ENCODE peak calls at places on chromosomes 16 and 17, in five cellular contexts. R, I, K, N and X are unnamed samples.

GRCh38 chr17:67198131-67198530 is 46.9 kb downstream of the HELZ start:
- DNase-seq in N (no peak), I (no peak), K (no peak), R (no peak), X (no peak)

GRCh38 chr17:17349724-17350106 is 46.5 kb downstream of the NT5M start:
- DNase-seq in K (no peak), R (no peak), N (no peak), I (no peak), X (no peak)

GRCh38 chr16:48997946-48998345 is 283.7 kb downstream of the CBLN1 start:
- DNase-seq in N (no peak), K (no peak), R (no peak), I (no peak), X (no peak)

GRCh38 chr17:47223460-47223859 is 14.3 kb downstream of the MYL4 start:
- DNase-seq in K (no peak), N (no peak), R (no peak), I (no peak), X (no peak)

GRCh38 chr17:45985447-45985846 is 13.6 kb upstream of the STH start:
- DNase-seq in R (no peak), I (no peak), K (no peak), N (no peak), X (no peak)

GRCh38 chr17:11506635-11507034 is 91.6 kb upstream of the DNAH9 start:
- DNase-seq in N (no peak), R (no peak), I (no peak), K (no peak), X (no peak)

GRCh38 chr17:11948791-11949190 is 48.5 kb downstream of the ZNF18 start:
- DNase-seq in R (peak), K (peak), N (no peak), I (no peak), X (peak)

GRCh38 chr17:79941088-79942010 is 94.3 kb downstream of the TBC1D16 start:
- DNase-seq in I (peak), N (no peak), R (no peak), K (no peak), X (no peak)

GRCh38 chr17:57747221-57748017 is 2.3 kb upstream of the CCDC182 start:
- DNase-seq in N (peak), I (no peak), R (peak), K (peak), X (peak)

GRCh38 chr17:12422632-12423031 is 243.1 kb upstream of the MYOCD start:
- DNase-seq in R (no peak), I (no peak), N (no peak), K (no peak), X (no peak)

GRCh38 chr16:280552-280951 is at the start of gene ARHGDIG:
- DNase-seq in R (no peak), N (no peak), K (no peak), I (no peak), X (no peak)

GRCh38 chr17:1498869-1499268 is 6.4 kb upstream of the MYO1C start:
- DNase-seq in K (no peak), R (peak), N (no peak), I (no peak), X (peak)

GRCh38 chr16:10839271-10839661 is 20.7 kb upstream of the TVP23A start:
- DNase-seq in R (no peak), I (no peak), N (no peak), K (no peak), X (no peak)

GRCh38 chr17:9283909-9284308 is 262.6 kb downstream of the NTN1 start:
- DNase-seq in I (no peak), K (no peak), R (no peak), N (no peak), X (no peak)

GRCh38 chr17:50560185-50560824 is at the start of gene CACNA1G:
- DNase-seq in K (peak), R (peak), I (peak), N (peak), X (peak)

GRCh38 chr16:22184615-22184968 is 21.5 kb upstream of the EEF2K start:
- DNase-seq in I (no peak), K (no peak), N (no peak), R (no peak), X (no peak)

GRCh38 chr16:5905935-5906334 is 808.3 kb upstream of the EEF2KMT start:
- DNase-seq in N (no peak), R (no peak), K (peak), I (no peak), X (no peak)

GRCh38 chr17:45758544-45758943 is 25.6 kb upstream of the CRHR1 start:
- DNase-seq in I (no peak), N (no peak), R (no peak), K (no peak), X (no peak)

GRCh38 chr17:38451840-38452529 is 23.7 kb downstream of the ARHGAP23 start:
- DNase-seq in R (peak), K (no peak), N (no peak), I (no peak), X (peak)

GRCh38 chr17:81285179-81285878 is 9.8 kb downstream of the SLC38A10 start:
- DNase-seq in K (peak), N (peak), I (peak), R (peak), X (peak)

GRCh38 chr16:6297666-6298435 is 1034.8 kb upstream of the RBFOX1 start:
- DNase-seq in R (no peak), N (no peak), I (no peak), K (no peak), X (no peak)

GRCh38 chr17:6041261-6041660 is 28.9 kb upstream of the WSCD1 start:
- DNase-seq in K (no peak), N (no peak), I (no peak), R (no peak), X (no peak)

GRCh38 chr16:379183-379960 is 2.4 kb downstream of the PGAP6 start:
- DNase-seq in I (peak), N (no peak), K (no peak), R (no peak), X (no peak)

GRCh38 chr16:46648656-46649055 is 27.5 kb upstream of the SHCBP1 start:
- DNase-seq in R (no peak), K (no peak), N (no peak), I (no peak), X (no peak)

GRCh38 chr16:82177555-82177954 is 7.5 kb upstream of the MPHOSPH6 start:
- DNase-seq in N (no peak), R (no peak), I (no peak), K (no peak), X (no peak)

GRCh38 chr16:55120408-55120807 is 189.7 kb downstream of the IRX5 start:
- DNase-seq in I (no peak), N (no peak), K (no peak), R (peak), X (peak)

GRCh38 chr17:22517716-22518115 is 825.4 kb downstream of the KCNJ18 start:
- DNase-seq in N (no peak), R (no peak), I (no peak), K (no peak), X (no peak)

GRCh38 chr17:10790491-10791401 is 13.2 kb downstream of the TMEM238L start:
- DNase-seq in N (no peak), K (no peak), R (no peak), I (no peak), X (no peak)

GRCh38 chr17:1736348-1737281 is 6.1 kb upstream of the SERPINF2 start:
- DNase-seq in K (peak), R (peak), N (no peak), I (peak), X (peak)

GRCh38 chr17:56994009-56994792 is 16.3 kb downstream of the SCPEP1 start:
- DNase-seq in I (no peak), K (no peak), R (no peak), N (no peak), X (peak)

GRCh38 chr17:64243340-64243739 is 19.7 kb downstream of the TEX2 start:
- DNase-seq in K (no peak), I (no peak), R (no peak), N (no peak), X (no peak)

GRCh38 chr17:50206604-50207293 is 5.3 kb upstream of the COL1A1 start:
- DNase-seq in I (no peak), R (peak), K (no peak), N (no peak), X (peak)

GRCh38 chr16:84699147-84699711 is 571 bp upstream of the USP10 start:
- DNase-seq in R (no peak), N (no peak), K (peak), I (no peak), X (no peak)

GRCh38 chr17:81865733-81866439 is 5.3 kb downstream of the ARHGDIA start:
- DNase-seq in N (no peak), K (no peak), R (peak), I (no peak), X (peak)

GRCh38 chr17:3693829-3694231 is 2.1 kb downstream of the P2RX5 start:
- DNase-seq in K (no peak), R (no peak), N (no peak), I (no peak), X (no peak)

GRCh38 chr16:78303946-78304345 is 204.5 kb downstream of the WWOX start:
- DNase-seq in R (peak), I (no peak), K (no peak), N (no peak), X (no peak)

GRCh38 chr16:85475233-85475632 is 137.9 kb upstream of the GSE1 start:
- DNase-seq in K (no peak), R (peak), I (no peak), N (no peak), X (no peak)

GRCh38 chr16:68088130-68088972 is 3.2 kb downstream of the NFATC3 start:
- DNase-seq in I (no peak), K (no peak), N (no peak), R (no peak), X (no peak)
- H3K4me3 ChIP-seq in I (no peak), K (no peak), N (no peak), R (no peak), X (no peak)

GRCh38 chr16:30398660-30399434 is 3.6 kb downstream of the ZNF48 start:
- DNase-seq in R (no peak), I (no peak), N (no peak), K (no peak), X (no peak)
- H3K4me3 ChIP-seq in R (no peak), I (no peak), N (no peak), K (no peak), X (no peak)

GRCh38 chr16:15489016-15489415 is 54.6 kb downstream of the BMERB1 start:
- DNase-seq in I (no peak), N (no peak), R (no peak), K (no peak), X (no peak)
- H3K4me3 ChIP-seq in I (no peak), N (no peak), R (no peak), K (no peak), X (peak)

DNA sequence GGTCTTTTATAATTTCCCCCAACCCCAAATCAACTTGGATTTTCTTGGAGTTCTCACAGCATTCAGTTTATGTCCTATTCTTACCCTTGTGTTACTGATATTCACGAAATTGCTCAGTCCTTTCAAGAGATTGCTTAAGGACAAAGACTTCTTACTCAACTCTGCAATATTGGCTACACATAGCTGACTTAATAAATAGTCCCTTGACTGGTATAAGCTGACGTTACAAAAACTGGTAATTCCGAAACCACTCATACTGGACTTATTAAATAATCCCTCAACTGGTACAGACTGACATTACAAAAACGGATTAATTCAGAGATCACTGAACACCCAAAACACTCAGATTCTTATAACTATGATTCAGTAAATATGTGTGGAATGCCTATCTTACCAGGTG is 860 bp downstream of the TIGD7 start:
- DNase-seq in K (no peak), I (no peak), N (no peak), R (peak), X (peak)
- H3K4me3 ChIP-seq in K (peak), I (peak), N (no peak), R (peak), X (peak)

GRCh38 chr17:55343114-55343513 is 78.4 kb downstream of the HLF start:
- DNase-seq in I (no peak), K (no peak), N (no peak), R (no peak), X (no peak)

GRCh38 chr17:55343900-55344513 is 77.6 kb downstream of the MMD start:
- DNase-seq in N (no peak), I (no peak), K (no peak), R (no peak), X (no peak)

GRCh38 chr17:55341432-55341831 is 76.7 kb downstream of the HLF start:
- DNase-seq in K (no peak), I (no peak), N (no peak), R (no peak), X (peak)

GRCh38 chr17:55340171-55340570 is 75.4 kb downstream of the HLF start:
- DNase-seq in I (no peak), K (no peak), R (no peak), N (no peak), X (no peak)

DNA sequence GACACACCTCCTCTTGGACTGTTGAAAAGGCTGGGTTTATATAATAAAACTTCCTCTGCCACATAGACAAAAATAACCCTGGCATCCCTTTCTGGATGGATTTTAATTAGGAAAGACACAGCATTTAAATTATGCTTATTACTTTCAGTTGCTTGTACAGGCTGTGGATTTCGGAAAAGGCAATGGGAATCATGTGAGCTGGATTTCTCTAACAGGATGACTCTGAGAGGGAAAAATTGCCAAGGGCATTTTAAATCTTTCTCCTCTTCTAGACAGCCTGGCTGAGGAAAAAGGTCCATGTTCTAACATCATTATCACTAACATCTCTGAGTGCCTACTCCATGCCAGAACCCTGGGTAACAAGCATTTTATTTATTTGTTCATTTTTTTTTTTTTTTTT is 76.0 kb downstream of the HLF start:
- DNase-seq in I (no peak), R (no peak), K (no peak), N (no peak), X (no peak)
- H3K4me3 ChIP-seq in I (no peak), R (no peak), K (no peak), N (no peak), X (no peak)